ENCODE peak calls at places on chromosomes 12 and 14, in four cellular contexts. B is NCI-H774; F is activated naive CD4-positive, alpha-beta T cell treated with anti-CD3 and anti-CD28 coated beads for 36 hours; N is heart left ventricle. I is an unnamed sample.

GRCh38 chr12:100672075-100672592 is 98.7 kb downstream of the GAS2L3 start:
- DNase-seq in B (no peak), F (peak; percentile 52), N (no peak), I (peak; percentile 31)

GRCh38 chr12:572532-572899 is 90.7 kb downstream of the NINJ2 start:
- DNase-seq in B (no peak), F (peak; percentile 48), N (no peak), I (no peak)

GRCh38 chr12:6962285-6963015 is 8.0 kb downstream of the PHB2 start:
- DNase-seq in B (peak; percentile 85), F (no peak), N (peak; percentile 22), I (peak; percentile 91)

GRCh38 chr14:104359301-104359968 is 220.1 kb upstream of the C14orf180 start:
- DNase-seq in B (no peak), F (peak; percentile 3), N (no peak), I (no peak)

GRCh38 chr12:95096852-95097251 is 23.4 kb upstream of the NR2C1 start:
- DNase-seq in B (no peak), F (no peak), N (peak; percentile 27), I (peak; percentile 28)

GRCh38 chr14:68819260-68819691 is 26.4 kb upstream of the ZFP36L1 start:
- DNase-seq in B (no peak), F (peak; percentile 89), N (no peak), I (peak; percentile 67)

GRCh38 chr12:78584695-78585094 is 279.9 kb upstream of the SYT1 start:
- DNase-seq in B (no peak), F (no peak), N (no peak), I (no peak)

GRCh38 chr14:64541261-64541970 is 875 bp downstream of the HSPA2 start:
- DNase-seq in B (no peak), F (peak; percentile 8), N (peak; percentile 24), I (no peak)

GRCh38 chr12:99253068-99253467 is 394.5 kb upstream of the GARIN6 start:
- DNase-seq in B (no peak), F (no peak), N (no peak), I (no peak)

GRCh38 chr12:108287227-108287626 is 51.9 kb downstream of the CMKLR1 start:
- DNase-seq in B (no peak), F (no peak), N (no peak), I (no peak)

GRCh38 chr14:68325267-68325807 is 467.5 kb downstream of the ZFP36L1 start:
- DNase-seq in B (no peak), F (no peak), N (no peak), I (no peak)

GRCh38 chr12:54425696-54426095 is 6.6 kb upstream of the ITGA5 start:
- DNase-seq in B (no peak), F (no peak), N (no peak), I (no peak)

GRCh38 chr12:52378091-52378490 is 7.4 kb downstream of the KRT84 start:
- DNase-seq in B (no peak), F (no peak), N (no peak), I (no peak)

GRCh38 chr14:54343276-54344121 is 53.3 kb upstream of the CDKN3 start:
- DNase-seq in B (peak; percentile 80), F (no peak), N (no peak), I (no peak)